ENCODE peak calls at places on chromosomes 2 and 18, in seven cellular contexts. I is uterus, J is astrocyte of the spinal cord, U is cardiac fibroblast, A is brain microvascular endothelial cell, X is Calu3, R is neural progenitor cell. V is an unnamed sample.

GRCh38 chr2:180505203-180505602 is 475.2 kb upstream of the UBE2E3 start:
- DNase-seq in X (no peak), A (no peak), R (no peak), J (peak; percentile 30), U (no peak), I (no peak), V (no peak)

GRCh38 chr2:43293744-43294695 is 67.6 kb upstream of the ZFP36L2 start:
- DNase-seq in R (no peak), X (peak; percentile 57), A (peak; percentile 98), U (peak; percentile 98), J (peak; percentile 99), I (peak; percentile 77), V (no peak)

GRCh38 chr2:181105562-181105961 is 125.2 kb downstream of the UBE2E3 start:
- DNase-seq in X (no peak), J (no peak), U (no peak), A (no peak), I (no peak), R (no peak), V (no peak)

GRCh38 chr2:133146893-133147292 is 421.4 kb downstream of the NCKAP5 start:
- DNase-seq in I (no peak), X (no peak), A (no peak), R (no peak), U (no peak), J (no peak), V (no peak)

GRCh38 chr2:96161785-96162367 is 16.6 kb upstream of the DUSP2 start:
- DNase-seq in R (no peak), I (no peak), J (no peak), U (no peak), X (no peak), A (no peak), V (no peak)

GRCh38 chr2:168149431-168149830 is 98.0 kb downstream of the STK39 start:
- DNase-seq in J (no peak), R (no peak), A (no peak), U (peak; percentile 16), I (no peak), X (no peak), V (no peak)

GRCh38 chr2:201642086-201642578 is 1.2 kb downstream of the TMEM237 start:
- DNase-seq in R (no peak), I (no peak), A (no peak), J (peak; percentile 81), U (no peak), X (no peak), V (no peak)

GRCh38 chr2:67777836-67778429 is 284.9 kb downstream of the C1D start:
- DNase-seq in J (no peak), I (no peak), A (no peak), U (no peak), R (no peak), X (no peak), V (no peak)

GRCh38 chr18:23532848-23533247 is 29.5 kb downstream of the RMC1 start:
- DNase-seq in R (no peak), X (no peak), J (no peak), I (no peak), A (no peak), U (peak; percentile 28), V (no peak)

GRCh38 chr2:211085056-211085680 is 528.8 kb downstream of the CPS1 start:
- DNase-seq in I (no peak), X (peak; percentile 62), R (peak; percentile 57), U (peak; percentile 64), J (peak; percentile 35), A (peak; percentile 22), V (no peak)

GRCh38 chr18:59446012-59446411 is 86.9 kb upstream of the LMAN1 start:
- DNase-seq in A (peak; percentile 44), J (peak; percentile 52), X (no peak), R (peak; percentile 64), U (peak; percentile 52), I (no peak), V (no peak)

GRCh38 chr2:181904022-181904632 is 12.6 kb downstream of the ITPRID2 start:
- DNase-seq in U (peak; percentile 72), A (peak; percentile 34), X (no peak), R (peak; percentile 21), J (peak; percentile 68), I (no peak), V (no peak)

GRCh38 chr2:71155846-71156245 is 25.4 kb downstream of the MPHOSPH10 start:
- DNase-seq in A (no peak), U (no peak), X (no peak), I (no peak), R (no peak), J (no peak), V (no peak)

GRCh38 chr2:71154798-71155197 is 24.4 kb downstream of the MPHOSPH10 start:
- DNase-seq in U (no peak), A (no peak), X (peak; percentile 53), J (no peak), I (no peak), R (peak; percentile 23), V (no peak)

GRCh38 chr2:71154279-71154678 is 23.8 kb downstream of the MPHOSPH10 start:
- DNase-seq in J (no peak), U (no peak), A (no peak), X (no peak), I (no peak), R (no peak), V (no peak)

GRCh38 chr2:71156531-71156930 is 26.1 kb downstream of the MPHOSPH10 start:
- DNase-seq in U (peak; percentile 49), J (no peak), R (no peak), A (no peak), I (no peak), X (no peak), V (no peak)

DNA sequence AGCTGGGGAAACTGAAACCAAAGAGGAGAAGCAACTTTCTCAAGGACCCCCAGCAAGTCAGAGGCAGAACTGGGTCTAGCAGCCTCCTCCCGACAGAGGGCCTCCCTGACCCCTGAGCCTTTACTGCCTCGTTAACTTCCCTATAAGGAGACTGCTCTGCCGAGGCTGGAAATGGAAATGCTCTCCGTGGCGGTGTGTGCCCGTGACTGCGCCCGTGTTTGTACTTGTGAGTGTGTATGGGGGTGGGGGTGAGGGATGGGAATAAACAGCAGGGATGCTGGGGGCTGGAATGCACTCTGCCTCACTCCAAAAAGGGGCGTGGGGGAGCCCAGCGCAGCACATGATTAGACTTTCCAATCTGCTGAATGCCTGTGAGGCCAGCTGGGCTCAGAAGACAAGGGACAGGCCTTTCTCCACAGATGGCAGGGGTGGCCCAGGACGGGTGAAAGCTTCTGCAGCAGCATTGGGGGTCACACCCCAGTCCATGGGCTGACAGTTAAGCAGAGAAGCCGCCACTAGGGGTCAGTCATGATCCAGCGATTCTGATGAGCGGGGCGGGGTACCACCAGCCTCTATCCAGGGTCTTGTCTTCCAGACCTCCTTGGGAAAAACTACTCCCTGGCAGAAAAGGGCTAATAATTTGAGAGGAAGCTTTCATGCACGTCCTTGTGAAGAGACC is 26.8 kb downstream of the MPHOSPH10 start:
- DNase-seq in U (peak; percentile 33), I (peak; percentile 25), X (peak; percentile 70), J (peak; percentile 13), A (peak; percentile 24), R (peak; percentile 90), V (peak; percentile 59)
- TF ChIP-seq CTCF in U (peak; percentile 80), I (no peak), X (peak; percentile 80), J (peak; percentile 75), A (peak; percentile 83), R (peak; percentile 81), V (no peak)

DNA sequence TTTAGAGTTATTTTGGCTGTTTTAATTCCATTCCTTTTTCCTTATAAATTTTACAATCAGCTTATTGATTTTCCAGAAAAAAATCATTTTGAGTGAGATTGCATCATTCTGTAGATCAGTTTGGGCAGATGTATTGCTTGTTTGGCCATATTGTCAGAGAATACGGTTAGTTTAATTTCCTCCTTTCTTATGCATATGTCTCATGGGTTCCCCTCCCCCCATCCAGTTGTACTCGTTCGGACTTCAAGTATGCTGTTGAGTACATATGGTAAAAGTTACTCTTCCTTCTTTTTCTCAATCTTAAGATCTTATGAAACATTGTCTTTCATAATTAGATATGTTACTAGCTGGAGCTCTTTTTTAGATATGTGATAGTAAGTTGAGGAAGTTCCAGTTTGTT is 131.2 kb upstream of the TTC27 start:
- DNase-seq in I (no peak), U (no peak), A (no peak), R (no peak), X (no peak), J (no peak), V (no peak)
- TF ChIP-seq CTCF in I (no peak), U (no peak), A (no peak), R (no peak), X (no peak), J (no peak), V (no peak)

GRCh38 chr18:52343731-52344340 is 3.8 kb downstream of the DCC start:
- DNase-seq in U (no peak), X (no peak), R (no peak), I (no peak), A (no peak), J (no peak), V (no peak)

GRCh38 chr18:52345428-52345827 is 5.4 kb downstream of the DCC start:
- DNase-seq in U (no peak), J (no peak), X (no peak), A (no peak), I (no peak), R (no peak), V (no peak)

GRCh38 chr18:52352920-52353319 is 12.9 kb downstream of the DCC start:
- DNase-seq in I (no peak), R (no peak), J (no peak), A (no peak), X (no peak), U (no peak), V (no peak)

GRCh38 chr18:52343138-52343537 is 3.1 kb downstream of the DCC start:
- DNase-seq in I (no peak), U (no peak), X (no peak), A (no peak), R (peak; percentile 71), J (peak; percentile 32), V (no peak)

DNA sequence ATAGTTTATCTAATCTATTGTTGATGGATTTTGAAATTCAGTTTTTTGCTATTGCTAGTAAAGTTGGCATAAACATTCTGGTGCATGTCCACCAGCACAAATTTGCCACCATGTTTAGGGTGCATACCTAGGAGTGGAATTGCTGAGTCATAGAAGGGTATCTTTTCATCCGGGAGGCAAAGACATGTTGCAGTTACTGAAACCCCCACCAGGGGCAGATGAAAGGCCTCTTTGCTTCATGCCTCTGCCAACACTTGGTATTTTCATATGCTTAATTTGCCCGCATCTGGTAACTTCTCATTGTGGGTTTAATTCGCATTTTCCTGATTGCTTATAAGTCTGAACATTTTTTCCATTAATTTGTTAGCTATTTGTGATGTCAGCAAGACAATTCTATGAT is 8.2 kb downstream of the DCC start:
- DNase-seq in A (no peak), J (no peak), U (no peak), X (peak; percentile 37), I (no peak), R (peak; percentile 46), V (no peak)
- TF ChIP-seq CTCF in A (peak; percentile 63), J (peak; percentile 51), U (peak; percentile 31), X (peak; percentile 48), I (no peak), R (peak; percentile 54), V (no peak)

GRCh38 chr18:38565513-38565912 is 999.9 kb upstream of the CELF4 start:
- DNase-seq in I (no peak), A (no peak), R (no peak), U (no peak), X (no peak), J (no peak), V (no peak)

DNA sequence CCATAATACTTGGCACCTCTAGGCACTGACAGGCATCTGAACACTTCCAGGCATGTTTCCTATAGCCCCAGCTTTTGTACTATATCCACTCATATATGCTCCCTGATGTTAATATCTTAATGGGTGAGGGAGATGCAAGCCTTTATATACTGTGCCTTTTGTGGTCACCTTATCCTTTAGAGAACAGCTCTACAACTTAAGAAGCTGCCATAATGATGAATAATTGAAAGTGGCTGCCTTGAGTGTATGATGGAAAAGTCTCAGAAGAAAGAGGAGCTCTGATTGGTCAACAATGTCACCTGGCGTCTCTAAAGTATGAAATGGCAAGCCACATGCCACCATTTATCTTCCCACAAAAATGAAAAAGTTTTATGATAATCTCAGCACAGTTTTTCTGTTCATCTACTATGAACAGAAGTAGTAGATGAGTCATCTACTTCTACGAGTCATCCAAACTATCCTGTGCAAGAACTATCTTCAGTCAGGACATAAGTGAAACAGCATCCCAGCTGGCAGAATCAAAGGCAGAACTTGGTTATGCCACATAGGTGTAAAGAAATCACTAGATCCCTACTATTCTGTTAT is 997.9 kb upstream of the CELF4 start:
- DNase-seq in R (no peak), A (no peak), U (no peak), I (no peak), X (no peak), J (no peak), V (no peak)
- TF ChIP-seq CTCF in R (no peak), A (no peak), U (no peak), I (no peak), X (no peak), J (no peak), V (no peak)

V was measured in omental fat pad.